ENCODE peak calls at places on chromosomes 2 and 18, in eight cellular contexts. One of them, this sample, is unnamed.

GRCh38 chr2:127641846-127642510 is 4.0 kb upstream of the GPR17 start:
- DNase-seq in activated CD4-positive, alpha-beta T cell treated with anti-CD3 and anti-CD28 coated beads, Interleukin-2, amount 10 ng/mL, durations not matched to agents 7 days and 5 days: peak
- DNase-seq in CD14-positive monocyte: no peak
- DNase-seq in RCC 7860: no peak
- DNase-seq in activated gamma-delta T cell: no peak
- DNase-seq in NCI-H2029: no peak
- DNase-seq in right lobe of liver: no peak
- DNase-seq in transverse colon: no peak
- DNase-seq in this sample: no peak

GRCh38 chr2:46025081-46025480 is 272.1 kb upstream of the EPAS1 start:
- DNase-seq in activated gamma-delta T cell: no peak
- DNase-seq in RCC 7860: no peak
- DNase-seq in CD14-positive monocyte: no peak
- DNase-seq in transverse colon: no peak
- DNase-seq in right lobe of liver: no peak
- DNase-seq in activated CD4-positive, alpha-beta T cell treated with anti-CD3 and anti-CD28 coated beads, Interleukin-2, amount 10 ng/mL, durations not matched to agents 7 days and 5 days: no peak
- DNase-seq in NCI-H2029: no peak
- DNase-seq in this sample: no peak

GRCh38 chr2:156350374-156351142 is 18.0 kb upstream of the NR4A2 start:
- DNase-seq in activated CD4-positive, alpha-beta T cell treated with anti-CD3 and anti-CD28 coated beads, Interleukin-2, amount 10 ng/mL, durations not matched to agents 7 days and 5 days: no peak
- DNase-seq in NCI-H2029: no peak
- DNase-seq in right lobe of liver: no peak
- DNase-seq in transverse colon: no peak
- DNase-seq in RCC 7860: no peak
- DNase-seq in activated gamma-delta T cell: no peak
- DNase-seq in CD14-positive monocyte: no peak
- DNase-seq in this sample: no peak

GRCh38 chr18:68121826-68122225 is 593.1 kb downstream of the TMX3 start:
- DNase-seq in CD14-positive monocyte: no peak
- DNase-seq in NCI-H2029: no peak
- DNase-seq in right lobe of liver: no peak
- DNase-seq in RCC 7860: no peak
- DNase-seq in transverse colon: no peak
- DNase-seq in activated CD4-positive, alpha-beta T cell treated with anti-CD3 and anti-CD28 coated beads, Interleukin-2, amount 10 ng/mL, durations not matched to agents 7 days and 5 days: no peak
- DNase-seq in activated gamma-delta T cell: no peak
- DNase-seq in this sample: no peak

GRCh38 chr2:180169474-180169873 is 162.4 kb upstream of the CWC22 start:
- DNase-seq in right lobe of liver: no peak
- DNase-seq in RCC 7860: no peak
- DNase-seq in transverse colon: no peak
- DNase-seq in NCI-H2029: no peak
- DNase-seq in activated gamma-delta T cell: no peak
- DNase-seq in CD14-positive monocyte: no peak
- DNase-seq in activated CD4-positive, alpha-beta T cell treated with anti-CD3 and anti-CD28 coated beads, Interleukin-2, amount 10 ng/mL, durations not matched to agents 7 days and 5 days: no peak
- DNase-seq in this sample: no peak

GRCh38 chr2:70918016-70918415 is 17.7 kb upstream of the ATP6V1B1 start:
- DNase-seq in activated gamma-delta T cell: no peak
- DNase-seq in right lobe of liver: peak
- DNase-seq in activated CD4-positive, alpha-beta T cell treated with anti-CD3 and anti-CD28 coated beads, Interleukin-2, amount 10 ng/mL, durations not matched to agents 7 days and 5 days: no peak
- DNase-seq in RCC 7860: no peak
- DNase-seq in CD14-positive monocyte: no peak
- DNase-seq in transverse colon: no peak
- DNase-seq in NCI-H2029: no peak
- DNase-seq in this sample: no peak

GRCh38 chr2:190533968-190534309 is 583 bp downstream of the NEMP2 start:
- DNase-seq in CD14-positive monocyte: no peak
- DNase-seq in activated gamma-delta T cell: no peak
- DNase-seq in activated CD4-positive, alpha-beta T cell treated with anti-CD3 and anti-CD28 coated beads, Interleukin-2, amount 10 ng/mL, durations not matched to agents 7 days and 5 days: peak
- DNase-seq in NCI-H2029: no peak
- DNase-seq in RCC 7860: no peak
- DNase-seq in right lobe of liver: peak
- DNase-seq in transverse colon: no peak
- DNase-seq in this sample: no peak

GRCh38 chr2:17083902-17084301 is 418.3 kb upstream of the CYRIA start:
- DNase-seq in CD14-positive monocyte: no peak
- DNase-seq in transverse colon: no peak
- DNase-seq in activated CD4-positive, alpha-beta T cell treated with anti-CD3 and anti-CD28 coated beads, Interleukin-2, amount 10 ng/mL, durations not matched to agents 7 days and 5 days: no peak
- DNase-seq in activated gamma-delta T cell: no peak
- DNase-seq in NCI-H2029: no peak
- DNase-seq in RCC 7860: no peak
- DNase-seq in right lobe of liver: no peak
- DNase-seq in this sample: no peak

GRCh38 chr2:201900362-201900761 is 94.0 kb downstream of the CDK15 start:
- DNase-seq in RCC 7860: no peak
- DNase-seq in CD14-positive monocyte: no peak
- DNase-seq in right lobe of liver: no peak
- DNase-seq in activated gamma-delta T cell: no peak
- DNase-seq in activated CD4-positive, alpha-beta T cell treated with anti-CD3 and anti-CD28 coated beads, Interleukin-2, amount 10 ng/mL, durations not matched to agents 7 days and 5 days: no peak
- DNase-seq in transverse colon: no peak
- DNase-seq in NCI-H2029: no peak
- DNase-seq in this sample: no peak

GRCh38 chr18:58045265-58046086 is 1.4 kb downstream of the NEDD4L start:
- DNase-seq in CD14-positive monocyte: no peak
- DNase-seq in activated gamma-delta T cell: peak
- DNase-seq in right lobe of liver: peak
- DNase-seq in activated CD4-positive, alpha-beta T cell treated with anti-CD3 and anti-CD28 coated beads, Interleukin-2, amount 10 ng/mL, durations not matched to agents 7 days and 5 days: peak
- DNase-seq in RCC 7860: peak
- DNase-seq in transverse colon: peak
- DNase-seq in NCI-H2029: no peak
- DNase-seq in this sample: peak

GRCh38 chr2:207276248-207276647 is 110.5 kb upstream of the KLF7 start:
- DNase-seq in activated CD4-positive, alpha-beta T cell treated with anti-CD3 and anti-CD28 coated beads, Interleukin-2, amount 10 ng/mL, durations not matched to agents 7 days and 5 days: no peak
- DNase-seq in right lobe of liver: no peak
- DNase-seq in transverse colon: no peak
- DNase-seq in NCI-H2029: no peak
- DNase-seq in RCC 7860: no peak
- DNase-seq in CD14-positive monocyte: no peak
- DNase-seq in activated gamma-delta T cell: no peak
- DNase-seq in this sample: no peak

GRCh38 chr2:178177066-178177679 is 17.1 kb upstream of the OSBPL6 start:
- DNase-seq in right lobe of liver: no peak
- DNase-seq in activated gamma-delta T cell: no peak
- DNase-seq in CD14-positive monocyte: no peak
- DNase-seq in NCI-H2029: no peak
- DNase-seq in transverse colon: no peak
- DNase-seq in activated CD4-positive, alpha-beta T cell treated with anti-CD3 and anti-CD28 coated beads, Interleukin-2, amount 10 ng/mL, durations not matched to agents 7 days and 5 days: no peak
- DNase-seq in RCC 7860: no peak
- DNase-seq in this sample: no peak

GRCh38 chr2:238286095-238286494 is 2.3 kb downstream of the PER2 start:
- DNase-seq in transverse colon: no peak
- DNase-seq in right lobe of liver: no peak
- DNase-seq in activated gamma-delta T cell: no peak
- DNase-seq in activated CD4-positive, alpha-beta T cell treated with anti-CD3 and anti-CD28 coated beads, Interleukin-2, amount 10 ng/mL, durations not matched to agents 7 days and 5 days: no peak
- DNase-seq in CD14-positive monocyte: peak
- DNase-seq in NCI-H2029: no peak
- DNase-seq in RCC 7860: no peak
- DNase-seq in this sample: no peak